ENCODE peak calls at places on chromosomes 4 and X, in four cellular contexts. P, G, R and B are unnamed samples. For H3K4me1 and H3K36me3, the result is how much of the 10 kb centered on the place peaks cover.

GRCh38 chr4:82217986-82218715 is 155.6 kb downstream of the HNRNPD start:
- DNase-seq in P (no peak), G (no peak), R (peak), B (no peak)

GRCh38 chr4:26484032-26484515 is 6.2 kb downstream of the CCKAR start:
- DNase-seq in P (peak), G (no peak), R (peak), B (peak)

GRCh38 chrX:118528089-118528753 is 32.6 kb downstream of the DOCK11 start:
- DNase-seq in P (no peak), G (no peak), R (no peak), B (no peak)

GRCh38 chrX:137545711-137546651 is 19.9 kb upstream of the ZIC3 start:
- DNase-seq in P (no peak), G (no peak), R (no peak), B (no peak)

GRCh38 chrX:34901761-34902160 is 40.8 kb upstream of the FAM47B start:
- DNase-seq in P (no peak), G (no peak), R (peak), B (no peak)

GRCh38 chrX:78092296-78092695 is 11.8 kb upstream of the PGK1 start:
- DNase-seq in P (peak), G (no peak), R (peak), B (peak)

GRCh38 chr4:158799013-158799770 is 30.4 kb downstream of the FNIP2 start:
- DNase-seq in P (no peak), G (no peak), R (no peak), B (no peak)

GRCh38 chr4:7646384-7647061 is 211.8 kb upstream of the PSAPL1 start:
- DNase-seq in P (peak), G (peak), R (peak), B (no peak)

GRCh38 chr4:128471576-128471975 is 184.0 kb upstream of the PGRMC2 start:
- DNase-seq in P (no peak), G (peak), R (peak), B (no peak)

GRCh38 chrX:132375941-132376340 is 112.9 kb downstream of the MBNL3 start:
- DNase-seq in P (no peak), G (no peak), R (peak), B (no peak)

GRCh38 chr4:150033937-150034336 is 44.3 kb upstream of the DCLK2 start:
- DNase-seq in P (peak), G (no peak), R (peak), B (peak)

GRCh38 chr4:109910261-109910660 is 2.4 kb upstream of the EGF start:
- DNase-seq in P (no peak), G (no peak), R (no peak), B (no peak)

GRCh38 chr4:7128234-7128633 is 60.4 kb upstream of the GRPEL1 start:
- DNase-seq in P (no peak), G (peak), R (no peak), B (no peak)

GRCh38 chrX:20265726-20266681 is 705 bp downstream of the RPS6KA3 start:
- DNase-seq in P (peak), G (peak), R (peak), B (no peak)

GRCh38 chr4:7411491-7411890 is 23.2 kb downstream of the PSAPL1 start:
- DNase-seq in P (no peak), G (peak), R (no peak), B (no peak)

GRCh38 chr4:99815597-99816011 is 1.0 kb upstream of the DAPP1 start:
- DNase-seq in P (peak), G (no peak), R (peak), B (no peak)

GRCh38 chrX:70289793-70290770 is at the start of the genes KIF4A and PDZD11:
- DNase-seq in P (peak), G (peak), R (peak), B (peak)

GRCh38 chrX:997631-998137 is 214.8 kb downstream of the CRLF2 start:
- DNase-seq in P (no peak), G (no peak), R (no peak), B (no peak)

GRCh38 chrX:65463550-65463949 is 71.0 kb downstream of the LAS1L start:
- DNase-seq in P (peak), G (peak), R (peak), B (peak)
- H3K4me1 ChIP-seq in P (under half), G (under half), R (under half), B (under half)

DNA sequence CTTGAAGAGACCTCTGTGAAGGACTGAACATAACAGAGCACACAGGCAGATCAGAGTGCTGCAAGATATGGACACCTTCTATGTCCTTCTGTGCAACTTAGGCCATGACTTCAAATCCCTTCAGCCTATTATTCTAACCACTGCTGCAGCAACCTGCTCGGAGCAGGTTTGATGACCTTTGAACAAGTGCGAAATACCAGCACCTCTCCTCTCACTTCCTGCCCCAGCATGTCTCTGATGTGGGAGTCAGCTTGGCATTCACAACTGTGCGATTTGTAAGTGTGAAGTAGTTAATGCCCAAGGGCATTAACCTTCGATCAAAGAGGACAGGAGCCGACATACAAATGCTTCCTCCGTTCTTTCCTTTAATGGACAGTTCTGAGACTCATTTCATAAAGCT is 1.6 kb upstream of the EXOC1 start:
- DNase-seq in P (no peak), G (no peak), R (no peak), B (no peak)
- H2AFZ ChIP-seq in P (peak), G (no peak), R (no peak), B (no peak)

GRCh38 chr4:161249779-161250440 is 913.9 kb downstream of the FSTL5 start:
- DNase-seq in P (no peak), G (no peak), R (no peak), B (no peak)
- H3K36me3 ChIP-seq in P (under half), G (under half), R (under half), B (under half)

GRCh38 chr4:185213829-185214228 is 4.4 kb downstream of the SNX25 start:
- DNase-seq in P (no peak), G (no peak), R (no peak), B (no peak)
- H3K4me1 ChIP-seq in P (under half), G (under half), R (under half), B (under half)

DNA sequence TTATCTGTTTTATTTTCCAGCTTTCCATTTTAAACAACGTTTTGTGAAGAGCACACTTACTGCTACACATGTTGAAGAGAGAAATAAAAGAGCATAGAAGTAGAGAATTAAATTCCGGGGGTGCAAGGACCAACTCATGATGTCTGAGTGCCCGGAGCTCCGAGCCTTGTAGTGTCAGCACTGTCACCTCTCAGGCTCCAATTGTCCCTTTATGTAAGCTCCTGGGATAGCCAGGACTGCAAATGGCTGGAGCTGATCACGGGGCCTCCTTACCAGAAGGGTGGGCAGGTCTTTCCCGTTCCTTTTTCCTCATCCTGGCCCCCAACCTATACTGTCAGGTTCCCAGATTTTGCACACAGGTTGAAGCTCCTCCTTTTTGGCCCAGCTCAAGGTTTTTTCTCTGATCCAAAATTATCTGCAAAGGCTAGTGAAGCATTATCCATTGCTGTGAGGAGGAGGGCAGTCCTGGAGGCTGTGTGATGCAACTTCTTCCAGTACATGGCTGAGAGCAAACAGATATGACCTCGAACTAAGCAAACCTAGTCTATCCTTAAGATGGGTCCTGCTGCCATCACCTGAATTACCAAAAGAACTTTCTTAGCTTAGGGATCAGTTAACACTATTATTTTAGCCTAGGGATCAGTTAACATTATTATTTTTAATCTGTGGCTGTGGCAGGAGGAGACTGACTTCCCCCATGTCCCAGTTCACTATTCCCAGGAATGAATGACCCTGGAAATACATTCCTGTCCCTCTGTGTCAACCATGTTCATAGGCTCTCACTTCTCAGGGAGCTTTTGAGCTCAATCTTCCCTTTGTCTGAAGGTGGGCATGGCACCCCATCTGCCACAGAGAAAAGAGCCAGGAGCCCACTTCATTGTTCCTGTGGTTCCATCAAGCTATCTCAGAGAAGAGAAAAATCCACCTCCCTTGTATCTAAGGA is at the start of gene FGG:
- DNase-seq in P (no peak), G (no peak), R (no peak), B (no peak)
- H2AFZ ChIP-seq in P (no peak), G (no peak), R (no peak), B (no peak)

DNA sequence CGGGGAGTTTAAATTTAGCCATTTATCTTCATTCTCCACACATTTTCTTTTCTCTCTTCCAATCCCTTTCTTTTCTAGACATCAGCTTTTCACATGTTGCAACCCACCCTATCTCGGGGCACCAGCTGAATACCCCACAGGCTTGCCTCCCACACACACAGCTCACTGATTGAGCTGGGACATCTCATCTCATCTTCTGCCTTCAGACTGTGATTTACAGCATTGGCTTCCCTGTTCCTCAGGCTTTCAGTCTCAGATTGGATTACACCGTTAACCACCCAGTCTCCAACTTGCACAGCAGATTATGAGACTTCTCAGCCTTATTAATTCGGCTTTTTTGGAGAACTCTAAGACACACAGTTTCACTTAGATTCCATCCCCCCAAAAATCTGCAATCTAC is 93.7 kb downstream of the PRSS12 start:
- DNase-seq in P (no peak), G (no peak), R (no peak), B (no peak)
- H3K36me3 ChIP-seq in P (under half), G (under half), R (under half), B (under half)